ENCODE peak calls at places on chromosomes 12 and 14, in eight cellular contexts. U is activated T-cell treated with anti-CD3 and anti-CD28 coated beads for 48 hours; I is ELR; S is stimulated activated CD8-positive, alpha-beta memory T cell treated with anti-CD3 and anti-CD28 coated beads, Interleukin-15, amount 100 ng/mL, for 1 hour; J is left colon; W is stimulated activated CD4-positive, alpha-beta T cell treated with anti-CD3 and anti-CD28 coated beads, Interleukin-2, amount 100 ng/mL, for 24 hours; V is GM10248; Z is mammary epithelial cell. B is an unnamed sample.
A peak's percentile ranks its signal among the peaks of the same experiment; 100 is the strongest.

GRCh38 chr12:57242691-57243454 is 8.1 kb downstream of the STAC3 start:
- DNase-seq in U (peak; percentile 68), I (peak; percentile 66), S (peak; percentile 40), J (peak; percentile 75), W (peak; percentile 78), V (peak; percentile 72), Z (peak; percentile 21), B (peak; percentile 65)

GRCh38 chr12:65649126-65649525 is 175.2 kb upstream of the HMGA2 start:
- DNase-seq in U (no peak), I (peak; percentile 100), S (no peak), J (no peak), W (no peak), V (no peak), Z (peak; percentile 99), B (no peak)

GRCh38 chr14:67941456-67942018 is 122.0 kb downstream of the RAD51B start:
- DNase-seq in U (no peak), I (no peak), S (no peak), J (no peak), W (no peak), V (no peak), Z (no peak), B (no peak)

GRCh38 chr12:59372971-59373370 is 222.9 kb upstream of the SLC16A7 start:
- DNase-seq in U (no peak), I (peak; percentile 3), S (no peak), J (peak; percentile 11), W (no peak), V (no peak), Z (peak; percentile 31), B (no peak)

GRCh38 chr12:115354476-115354890 is 670.5 kb upstream of the TBX3 start:
- DNase-seq in U (no peak), I (no peak), S (no peak), J (no peak), W (no peak), V (peak; percentile 26), Z (no peak), B (no peak)

GRCh38 chr12:124371366-124371765 is 76.5 kb downstream of the RFLNA start:
- DNase-seq in U (no peak), I (no peak), S (no peak), J (no peak), W (no peak), V (no peak), Z (no peak), B (peak; percentile 75)

GRCh38 chr12:107402041-107403022 is 283.3 kb upstream of the PWP1 start:
- DNase-seq in U (peak; percentile 46), I (peak; percentile 82), S (peak; percentile 27), J (peak; percentile 53), W (peak; percentile 72), V (peak; percentile 45), Z (peak; percentile 75), B (peak; percentile 56)

GRCh38 chr12:51326762-51327439 is 2.9 kb upstream of the BIN2 start:
- DNase-seq in U (no peak), I (peak; percentile 56), S (no peak), J (no peak), W (no peak), V (peak; percentile 68), Z (peak; percentile 61), B (no peak)

GRCh38 chr12:113424915-113425823 is 3.0 kb downstream of the SDSL start:
- DNase-seq in U (peak; percentile 51), I (peak; percentile 60), S (peak; percentile 14), J (peak; percentile 63), W (peak; percentile 66), V (peak; percentile 73), Z (peak; percentile 11), B (no peak)

GRCh38 chr12:16608346-16608745 is 2.4 kb upstream of the LMO3 start:
- DNase-seq in U (no peak), I (no peak), S (no peak), J (no peak), W (no peak), V (no peak), Z (no peak), B (no peak)

GRCh38 chr12:102021540-102022246 is 40.1 kb downstream of the WASHC3 start:
- DNase-seq in U (no peak), I (no peak), S (no peak), J (no peak), W (no peak), V (no peak), Z (no peak), B (no peak)

GRCh38 chr12:30567082-30567481 is 128.6 kb downstream of the IPO8 start:
- DNase-seq in U (no peak), I (no peak), S (no peak), J (no peak), W (no peak), V (no peak), Z (no peak), B (no peak)

GRCh38 chr14:54916061-54916460 is 13.4 kb upstream of the GCH1 start:
- DNase-seq in U (no peak), I (peak; percentile 16), S (no peak), J (no peak), W (no peak), V (no peak), Z (no peak), B (no peak)

GRCh38 chr12:68868043-68868790 is 60.2 kb downstream of the MDM2 start:
- DNase-seq in U (no peak), I (no peak), S (no peak), J (no peak), W (no peak), V (no peak), Z (peak; percentile 25), B (no peak)

GRCh38 chr12:52149651-52150241 is 42.1 kb downstream of the KRT80 start:
- DNase-seq in U (no peak), I (no peak), S (no peak), J (no peak), W (no peak), V (no peak), Z (peak; percentile 51), B (peak; percentile 50)

GRCh38 chr14:30450620-30451019 is 108.3 kb upstream of the G2E3 start:
- DNase-seq in U (no peak), I (no peak), S (no peak), J (no peak), W (no peak), V (no peak), Z (peak; percentile 3), B (no peak)

GRCh38 chr14:56196274-56196673 is 78.1 kb downstream of the PELI2 start:
- DNase-seq in U (no peak), I (no peak), S (no peak), J (no peak), W (no peak), V (no peak), Z (no peak), B (no peak)

GRCh38 chr14:64465856-64466554 is 706 bp downstream of the AKAP5 start:
- DNase-seq in U (no peak), I (peak; percentile 69), S (no peak), J (peak; percentile 24), W (no peak), V (no peak), Z (no peak), B (no peak)

GRCh38 chr12:113358381-113359132 is at the start of gene PLBD2:
- DNase-seq in U (peak; percentile 92), I (peak; percentile 93), S (peak; percentile 87), J (peak; percentile 96), W (peak; percentile 95), V (peak; percentile 100), Z (peak; percentile 87), B (peak; percentile 97)

GRCh38 chr12:103085541-103085940 is 128.1 kb downstream of the ASCL1 start:
- DNase-seq in U (no peak), I (no peak), S (no peak), J (no peak), W (no peak), V (no peak), Z (no peak), B (no peak)

GRCh38 chr14:100850841-100851585 is 25.1 kb downstream of the MEG3 start:
- DNase-seq in U (peak; percentile 74), I (peak; percentile 58), S (peak; percentile 69), J (peak; percentile 94), W (peak; percentile 87), V (peak; percentile 71), Z (peak; percentile 27), B (peak; percentile 81)

GRCh38 chr14:92382677-92383076 is 59.7 kb downstream of the SLC24A4 start:
- DNase-seq in U (no peak), I (peak; percentile 36), S (no peak), J (no peak), W (no peak), V (no peak), Z (peak; percentile 17), B (no peak)